ENCODE peak calls at places on chromosomes 13 and 19, in eight cellular contexts. Z is endothelial cell; G is NCI-H446 treated with DMSO at 0.1 percent for 48 hours; W is OCI-M1; A is GM19239; C is endodermal cell; Y is stimulated activated CD4-positive, alpha-beta T cell treated with anti-CD3 and anti-CD28 coated beads, Interleukin-2, amount 100 ng/mL, for 24 hours; H is glutamatergic neuron. Q is an unnamed sample.

GRCh38 chr19:30672926-30673325 is 300.7 kb downstream of the ZNF536 start:
- DNase-seq in Z (no peak), G (no peak), W (no peak), A (no peak), C (peak), Y (no peak), H (no peak), Q (no peak)

GRCh38 chr13:112968380-112968909 is 569 bp upstream of the MCF2L start:
- DNase-seq in Z (no peak), G (no peak), W (no peak), A (no peak), C (peak), Y (peak), H (peak), Q (peak)

GRCh38 chr13:19264711-19265110 is 83.1 kb upstream of the TUBA3C start:
- DNase-seq in Z (no peak), G (no peak), W (no peak), A (no peak), C (no peak), Y (no peak), H (no peak), Q (no peak)

GRCh38 chr13:31670831-31671617 is 68.3 kb upstream of the RXFP2 start:
- DNase-seq in Z (no peak), G (no peak), W (no peak), A (no peak), C (no peak), Y (no peak), H (no peak), Q (no peak)

GRCh38 chr13:99086149-99086868 is 108.4 kb upstream of the DOCK9 start:
- DNase-seq in Z (peak), G (no peak), W (peak), A (peak), C (peak), Y (peak), H (peak), Q (peak)

GRCh38 chr13:33275916-33276315 is 9.6 kb downstream of the STARD13 start:
- DNase-seq in Z (no peak), G (no peak), W (no peak), A (no peak), C (no peak), Y (no peak), H (no peak), Q (no peak)

GRCh38 chr13:30551194-30551593 is 66.5 kb upstream of the USPL1 start:
- DNase-seq in Z (peak), G (no peak), W (peak), A (peak), C (no peak), Y (no peak), H (no peak), Q (peak)

GRCh38 chr13:109256866-109257760 is 529.3 kb downstream of the IRS2 start:
- DNase-seq in Z (no peak), G (no peak), W (no peak), A (no peak), C (no peak), Y (no peak), H (no peak), Q (no peak)

Q was measured in neural progenitor cell.